ENCODE peak calls at places on chromosomes 13 and 19, in seven cellular contexts. One of them, this sample, is unnamed. For H3K4me1, the result is how much of the 10 kb centered on the place peaks cover.

GRCh38 chr13:73585236-73585635 is 526.4 kb downstream of the KLF5 start:
- DNase-seq in adrenal gland: no peak
- DNase-seq in cardiac muscle cell: no peak
- DNase-seq in A549: no peak
- DNase-seq in right cardiac atrium: no peak
- DNase-seq in ovary: no peak
- DNase-seq in Peyer's patch: no peak
- DNase-seq in this sample: no peak

GRCh38 chr13:26025196-26025595 is 26.6 kb downstream of the SHISA2 start:
- DNase-seq in A549: no peak
- DNase-seq in cardiac muscle cell: peak
- DNase-seq in Peyer's patch: no peak
- DNase-seq in ovary: no peak
- DNase-seq in adrenal gland: no peak
- DNase-seq in right cardiac atrium: no peak
- DNase-seq in this sample: no peak

GRCh38 chr13:48976677-48977625 is 1.2 kb downstream of the FNDC3A start:
- DNase-seq in adrenal gland: no peak
- DNase-seq in right cardiac atrium: no peak
- DNase-seq in ovary: no peak
- DNase-seq in A549: no peak
- DNase-seq in Peyer's patch: no peak
- DNase-seq in cardiac muscle cell: no peak
- DNase-seq in this sample: peak

GRCh38 chr13:105920375-105920774 is 615.1 kb downstream of the EFNB2 start:
- DNase-seq in right cardiac atrium: no peak
- DNase-seq in A549: no peak
- DNase-seq in cardiac muscle cell: no peak
- DNase-seq in ovary: no peak
- DNase-seq in Peyer's patch: peak
- DNase-seq in adrenal gland: no peak
- DNase-seq in this sample: no peak

GRCh38 chr19:7182489-7182888 is 111.7 kb downstream of the INSR start:
- DNase-seq in A549: no peak
- DNase-seq in right cardiac atrium: no peak
- DNase-seq in Peyer's patch: no peak
- DNase-seq in ovary: no peak
- DNase-seq in adrenal gland: no peak
- DNase-seq in cardiac muscle cell: no peak
- DNase-seq in this sample: no peak

GRCh38 chr13:99080131-99080530 is 102.3 kb upstream of the DOCK9 start:
- DNase-seq in adrenal gland: no peak
- DNase-seq in cardiac muscle cell: no peak
- DNase-seq in A549: no peak
- DNase-seq in right cardiac atrium: no peak
- DNase-seq in ovary: no peak
- DNase-seq in Peyer's patch: no peak
- DNase-seq in this sample: no peak

GRCh38 chr19:6802336-6803035 is 30.0 kb downstream of the VAV1 start:
- DNase-seq in cardiac muscle cell: no peak
- DNase-seq in A549: peak
- DNase-seq in Peyer's patch: peak
- DNase-seq in right cardiac atrium: peak
- DNase-seq in adrenal gland: peak
- DNase-seq in ovary: no peak
- DNase-seq in this sample: no peak

GRCh38 chr13:48595330-48596127 is 58.2 kb upstream of the CYSLTR2 start:
- DNase-seq in right cardiac atrium: peak
- DNase-seq in Peyer's patch: peak
- DNase-seq in cardiac muscle cell: peak
- DNase-seq in A549: peak
- DNase-seq in adrenal gland: peak
- DNase-seq in ovary: peak
- DNase-seq in this sample: peak

GRCh38 chr19:48553676-48554384 is 1.9 kb downstream of the SULT2B1 start:
- DNase-seq in right cardiac atrium: peak
- DNase-seq in Peyer's patch: peak
- DNase-seq in A549: peak
- DNase-seq in adrenal gland: peak
- DNase-seq in cardiac muscle cell: peak
- DNase-seq in ovary: no peak
- DNase-seq in this sample: peak

GRCh38 chr13:42876270-42876714 is 94.9 kb downstream of the FAM216B start:
- DNase-seq in ovary: peak
- DNase-seq in cardiac muscle cell: no peak
- DNase-seq in Peyer's patch: no peak
- DNase-seq in right cardiac atrium: no peak
- DNase-seq in A549: no peak
- DNase-seq in adrenal gland: no peak
- DNase-seq in this sample: no peak

GRCh38 chr13:84609716-84610115 is 727.4 kb upstream of the SLITRK1 start:
- DNase-seq in ovary: no peak
- DNase-seq in adrenal gland: no peak
- DNase-seq in cardiac muscle cell: no peak
- DNase-seq in A549: no peak
- DNase-seq in Peyer's patch: no peak
- DNase-seq in right cardiac atrium: no peak
- DNase-seq in this sample: no peak

GRCh38 chr19:55473201-55473600 is 3.2 kb upstream of the ZNF628 start:
- DNase-seq in cardiac muscle cell: no peak
- DNase-seq in ovary: no peak
- DNase-seq in A549: no peak
- DNase-seq in adrenal gland: no peak
- DNase-seq in right cardiac atrium: no peak
- DNase-seq in Peyer's patch: no peak
- DNase-seq in this sample: no peak

GRCh38 chr13:80603351-80603750 is 262.4 kb upstream of the SPRY2 start:
- DNase-seq in right cardiac atrium: no peak
- DNase-seq in cardiac muscle cell: no peak
- DNase-seq in A549: no peak
- DNase-seq in Peyer's patch: no peak
- DNase-seq in ovary: no peak
- DNase-seq in adrenal gland: no peak
- DNase-seq in this sample: no peak

GRCh38 chr19:50465986-50466771 is 10.1 kb upstream of the EMC10 start:
- DNase-seq in A549: peak
- DNase-seq in ovary: no peak
- DNase-seq in right cardiac atrium: no peak
- DNase-seq in cardiac muscle cell: peak
- DNase-seq in adrenal gland: peak
- DNase-seq in Peyer's patch: peak
- DNase-seq in this sample: peak

GRCh38 chr13:44334751-44335150 is 38.9 kb upstream of the SERP2 start:
- DNase-seq in cardiac muscle cell: peak
- DNase-seq in A549: no peak
- DNase-seq in ovary: no peak
- DNase-seq in Peyer's patch: no peak
- DNase-seq in adrenal gland: no peak
- DNase-seq in right cardiac atrium: no peak
- DNase-seq in this sample: no peak

GRCh38 chr19:16378291-16378889 is 53.8 kb downstream of the KLF2 start:
- DNase-seq in Peyer's patch: no peak
- DNase-seq in right cardiac atrium: no peak
- DNase-seq in adrenal gland: no peak
- DNase-seq in cardiac muscle cell: no peak
- DNase-seq in A549: no peak
- DNase-seq in ovary: peak
- DNase-seq in this sample: no peak

GRCh38 chr19:13060233-13060963 is 42.3 kb downstream of the LYL1 start:
- DNase-seq in right cardiac atrium: peak
- DNase-seq in adrenal gland: no peak
- DNase-seq in cardiac muscle cell: no peak
- DNase-seq in ovary: peak
- DNase-seq in A549: no peak
- DNase-seq in Peyer's patch: no peak
- DNase-seq in this sample: no peak

GRCh38 chr19:2186071-2186846 is 22.5 kb downstream of the DOT1L start:
- DNase-seq in cardiac muscle cell: peak
- DNase-seq in adrenal gland: peak
- DNase-seq in right cardiac atrium: peak
- DNase-seq in A549: no peak
- DNase-seq in ovary: peak
- DNase-seq in Peyer's patch: peak
- DNase-seq in this sample: no peak

GRCh38 chr13:98939552-98940306 is 38.1 kb downstream of the DOCK9 start:
- DNase-seq in right cardiac atrium: no peak
- DNase-seq in A549: no peak
- DNase-seq in adrenal gland: no peak
- DNase-seq in ovary: no peak
- DNase-seq in cardiac muscle cell: no peak
- DNase-seq in Peyer's patch: no peak
- DNase-seq in this sample: no peak

GRCh38 chr13:27510082-27510481 is 59.7 kb upstream of the MTIF3 start:
- DNase-seq in Peyer's patch: peak
- DNase-seq in A549: no peak
- DNase-seq in ovary: no peak
- DNase-seq in adrenal gland: no peak
- DNase-seq in right cardiac atrium: no peak
- DNase-seq in cardiac muscle cell: no peak
- DNase-seq in this sample: no peak
- H3K4me1 ChIP-seq in Peyer's patch: under half
- H3K4me1 ChIP-seq in A549: under half
- H3K4me1 ChIP-seq in ovary: under half
- H3K4me1 ChIP-seq in adrenal gland: under half
- H3K4me1 ChIP-seq in right cardiac atrium: under half
- H3K4me1 ChIP-seq in cardiac muscle cell: under half
- H3K4me1 ChIP-seq in this sample: under half

DNA sequence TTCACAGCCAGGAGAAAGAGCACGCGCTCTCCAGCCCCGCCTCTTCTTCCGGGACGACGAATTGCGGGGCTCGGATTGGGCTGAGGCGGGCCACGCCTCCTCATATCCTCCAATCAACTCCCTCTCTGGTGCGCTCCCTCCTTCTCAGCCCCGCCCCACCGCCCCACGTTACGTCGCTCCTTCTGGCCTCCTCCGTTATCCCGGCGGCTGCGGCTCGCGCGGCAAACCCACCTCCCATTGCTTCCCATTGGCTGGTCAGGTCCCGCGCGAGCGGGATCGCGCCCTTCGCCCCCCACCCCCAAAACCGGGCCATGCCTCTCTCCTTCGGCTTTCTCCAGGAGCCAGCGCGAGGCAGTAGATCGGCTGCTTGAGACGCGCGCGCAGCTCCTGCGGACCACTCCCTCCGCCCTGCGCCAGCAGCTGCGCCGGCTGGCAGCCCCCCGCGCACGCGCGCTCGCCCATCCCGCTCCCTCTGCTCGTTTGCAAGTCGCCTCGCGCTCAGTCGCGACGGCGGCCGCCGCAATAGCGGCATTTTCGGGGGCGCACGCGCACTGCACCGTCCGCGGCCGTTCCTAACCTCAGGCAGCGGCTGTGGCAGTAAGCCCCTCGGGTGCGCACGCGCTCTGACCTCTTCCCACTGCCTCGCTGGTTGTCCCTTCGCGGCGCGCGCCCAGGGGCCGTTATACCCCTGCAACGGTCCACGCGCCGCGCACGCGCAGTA is 512 bp upstream of the ARHGAP35 start:
- DNase-seq in cardiac muscle cell: peak
- DNase-seq in Peyer's patch: peak
- DNase-seq in right cardiac atrium: peak
- DNase-seq in adrenal gland: peak
- DNase-seq in ovary: peak
- DNase-seq in A549: peak
- DNase-seq in this sample: peak
- H3K4me1 ChIP-seq in cardiac muscle cell: under half
- H3K4me1 ChIP-seq in Peyer's patch: under half
- H3K4me1 ChIP-seq in right cardiac atrium: under half
- H3K4me1 ChIP-seq in adrenal gland: under half
- H3K4me1 ChIP-seq in ovary: under half
- H3K4me1 ChIP-seq in A549: half or more
- H3K4me1 ChIP-seq in this sample: under half

GRCh38 chr13:113536461-113537110 is 46.1 kb upstream of the DCUN1D2 start:
- DNase-seq in cardiac muscle cell: no peak
- DNase-seq in ovary: no peak
- DNase-seq in A549: no peak
- DNase-seq in Peyer's patch: peak
- DNase-seq in right cardiac atrium: no peak
- DNase-seq in adrenal gland: peak
- DNase-seq in this sample: no peak
- H3K4me1 ChIP-seq in cardiac muscle cell: under half
- H3K4me1 ChIP-seq in ovary: under half
- H3K4me1 ChIP-seq in A549: under half
- H3K4me1 ChIP-seq in Peyer's patch: under half
- H3K4me1 ChIP-seq in right cardiac atrium: under half
- H3K4me1 ChIP-seq in adrenal gland: under half
- H3K4me1 ChIP-seq in this sample: under half

GRCh38 chr19:3368848-3369336 is 2.5 kb downstream of the NFIC start:
- DNase-seq in cardiac muscle cell: no peak
- DNase-seq in adrenal gland: no peak
- DNase-seq in Peyer's patch: no peak
- DNase-seq in A549: no peak
- DNase-seq in right cardiac atrium: no peak
- DNase-seq in ovary: no peak
- DNase-seq in this sample: no peak
- H3K4me1 ChIP-seq in cardiac muscle cell: under half
- H3K4me1 ChIP-seq in adrenal gland: under half
- H3K4me1 ChIP-seq in Peyer's patch: under half
- H3K4me1 ChIP-seq in A549: under half
- H3K4me1 ChIP-seq in right cardiac atrium: under half
- H3K4me1 ChIP-seq in ovary: under half
- H3K4me1 ChIP-seq in this sample: under half

This sample was measured in Caco-2.